ENCODE peak calls at places on chromosome 22, in six cellular contexts. One of them, this sample, is unnamed.

GRCh38 chr22:17781319-17782031 is 7.2 kb upstream of the BID start:
- DNase-seq in stimulated activated CD4-positive, alpha-beta T cell treated with anti-CD3 and anti-CD28 coated beads, TNF-alpha, amount 100 ng/mL, for 1 hour: peak; percentile 41
- DNase-seq in LNCaP clone FGC: no peak
- DNase-seq in ELF-1: no peak
- DNase-seq in stimulated activated CD8-positive, alpha-beta memory T cell treated with anti-CD3 and anti-CD28 coated beads, Interleukin-15, amount 100 ng/mL, for 4 hours: peak; percentile 62
- DNase-seq in T-helper 2 cell: no peak
- DNase-seq in this sample: peak; percentile 72

GRCh38 chr22:30866216-30866615 is 102.4 kb downstream of the MORC2 start:
- DNase-seq in ELF-1: no peak
- DNase-seq in stimulated activated CD4-positive, alpha-beta T cell treated with anti-CD3 and anti-CD28 coated beads, TNF-alpha, amount 100 ng/mL, for 1 hour: no peak
- DNase-seq in T-helper 2 cell: no peak
- DNase-seq in LNCaP clone FGC: no peak
- DNase-seq in stimulated activated CD8-positive, alpha-beta memory T cell treated with anti-CD3 and anti-CD28 coated beads, Interleukin-15, amount 100 ng/mL, for 4 hours: no peak
- DNase-seq in this sample: no peak

GRCh38 chr22:40410272-40410671 is 39.9 kb downstream of the SGSM3 start:
- DNase-seq in ELF-1: peak; percentile 17
- DNase-seq in stimulated activated CD4-positive, alpha-beta T cell treated with anti-CD3 and anti-CD28 coated beads, TNF-alpha, amount 100 ng/mL, for 1 hour: no peak
- DNase-seq in T-helper 2 cell: no peak
- DNase-seq in LNCaP clone FGC: no peak
- DNase-seq in stimulated activated CD8-positive, alpha-beta memory T cell treated with anti-CD3 and anti-CD28 coated beads, Interleukin-15, amount 100 ng/mL, for 4 hours: no peak
- DNase-seq in this sample: no peak

GRCh38 chr22:49847751-49848689 is 5.6 kb upstream of the ZBED4 start:
- DNase-seq in ELF-1: no peak
- DNase-seq in T-helper 2 cell: no peak
- DNase-seq in LNCaP clone FGC: no peak
- DNase-seq in stimulated activated CD8-positive, alpha-beta memory T cell treated with anti-CD3 and anti-CD28 coated beads, Interleukin-15, amount 100 ng/mL, for 4 hours: no peak
- DNase-seq in stimulated activated CD4-positive, alpha-beta T cell treated with anti-CD3 and anti-CD28 coated beads, TNF-alpha, amount 100 ng/mL, for 1 hour: no peak
- DNase-seq in this sample: no peak

GRCh38 chr22:41910050-41910598 is 4.8 kb downstream of the SHISA8 start:
- DNase-seq in stimulated activated CD8-positive, alpha-beta memory T cell treated with anti-CD3 and anti-CD28 coated beads, Interleukin-15, amount 100 ng/mL, for 4 hours: no peak
- DNase-seq in stimulated activated CD4-positive, alpha-beta T cell treated with anti-CD3 and anti-CD28 coated beads, TNF-alpha, amount 100 ng/mL, for 1 hour: no peak
- DNase-seq in LNCaP clone FGC: no peak
- DNase-seq in ELF-1: no peak
- DNase-seq in T-helper 2 cell: peak; percentile 25
- DNase-seq in this sample: no peak

GRCh38 chr22:38181453-38182200 is at the start of gene PLA2G6:
- DNase-seq in LNCaP clone FGC: peak; percentile 99
- DNase-seq in stimulated activated CD4-positive, alpha-beta T cell treated with anti-CD3 and anti-CD28 coated beads, TNF-alpha, amount 100 ng/mL, for 1 hour: peak; percentile 95
- DNase-seq in ELF-1: peak; percentile 100
- DNase-seq in T-helper 2 cell: peak; percentile 98
- DNase-seq in stimulated activated CD8-positive, alpha-beta memory T cell treated with anti-CD3 and anti-CD28 coated beads, Interleukin-15, amount 100 ng/mL, for 4 hours: peak; percentile 95
- DNase-seq in this sample: peak; percentile 97

GRCh38 chr22:44567846-44568493 is 69.9 kb upstream of the RTL6 start:
- DNase-seq in ELF-1: peak; percentile 34
- DNase-seq in T-helper 2 cell: peak; percentile 39
- DNase-seq in LNCaP clone FGC: peak; percentile 11
- DNase-seq in stimulated activated CD8-positive, alpha-beta memory T cell treated with anti-CD3 and anti-CD28 coated beads, Interleukin-15, amount 100 ng/mL, for 4 hours: peak; percentile 5
- DNase-seq in stimulated activated CD4-positive, alpha-beta T cell treated with anti-CD3 and anti-CD28 coated beads, TNF-alpha, amount 100 ng/mL, for 1 hour: peak; percentile 25
- DNase-seq in this sample: no peak

GRCh38 chr22:33210129-33210784 is 152.1 kb upstream of the SYN3 start:
- DNase-seq in stimulated activated CD4-positive, alpha-beta T cell treated with anti-CD3 and anti-CD28 coated beads, TNF-alpha, amount 100 ng/mL, for 1 hour: no peak
- DNase-seq in T-helper 2 cell: peak; percentile 23
- DNase-seq in stimulated activated CD8-positive, alpha-beta memory T cell treated with anti-CD3 and anti-CD28 coated beads, Interleukin-15, amount 100 ng/mL, for 4 hours: no peak
- DNase-seq in LNCaP clone FGC: peak; percentile 8
- DNase-seq in ELF-1: peak; percentile 80
- DNase-seq in this sample: no peak

GRCh38 chr22:35446365-35446764 is 46.4 kb downstream of the MCM5 start:
- DNase-seq in T-helper 2 cell: no peak
- DNase-seq in stimulated activated CD4-positive, alpha-beta T cell treated with anti-CD3 and anti-CD28 coated beads, TNF-alpha, amount 100 ng/mL, for 1 hour: no peak
- DNase-seq in stimulated activated CD8-positive, alpha-beta memory T cell treated with anti-CD3 and anti-CD28 coated beads, Interleukin-15, amount 100 ng/mL, for 4 hours: no peak
- DNase-seq in LNCaP clone FGC: no peak
- DNase-seq in ELF-1: no peak
- DNase-seq in this sample: peak; percentile 77

GRCh38 chr22:17536269-17536668 is 27.0 kb upstream of the SLC25A18 start:
- DNase-seq in LNCaP clone FGC: no peak
- DNase-seq in T-helper 2 cell: no peak
- DNase-seq in ELF-1: no peak
- DNase-seq in stimulated activated CD4-positive, alpha-beta T cell treated with anti-CD3 and anti-CD28 coated beads, TNF-alpha, amount 100 ng/mL, for 1 hour: no peak
- DNase-seq in stimulated activated CD8-positive, alpha-beta memory T cell treated with anti-CD3 and anti-CD28 coated beads, Interleukin-15, amount 100 ng/mL, for 4 hours: no peak
- DNase-seq in this sample: no peak

GRCh38 chr22:43090130-43090789 is 1.1 kb upstream of the TTLL1 start:
- DNase-seq in stimulated activated CD4-positive, alpha-beta T cell treated with anti-CD3 and anti-CD28 coated beads, TNF-alpha, amount 100 ng/mL, for 1 hour: no peak
- DNase-seq in stimulated activated CD8-positive, alpha-beta memory T cell treated with anti-CD3 and anti-CD28 coated beads, Interleukin-15, amount 100 ng/mL, for 4 hours: no peak
- DNase-seq in ELF-1: peak; percentile 56
- DNase-seq in T-helper 2 cell: peak; percentile 81
- DNase-seq in LNCaP clone FGC: peak; percentile 86
- DNase-seq in this sample: no peak

GRCh38 chr22:43867839-43868652 is 5.7 kb upstream of the SULT4A1 start:
- DNase-seq in ELF-1: peak; percentile 92
- DNase-seq in T-helper 2 cell: peak; percentile 16
- DNase-seq in stimulated activated CD4-positive, alpha-beta T cell treated with anti-CD3 and anti-CD28 coated beads, TNF-alpha, amount 100 ng/mL, for 1 hour: peak; percentile 11
- DNase-seq in LNCaP clone FGC: no peak
- DNase-seq in stimulated activated CD8-positive, alpha-beta memory T cell treated with anti-CD3 and anti-CD28 coated beads, Interleukin-15, amount 100 ng/mL, for 4 hours: no peak
- DNase-seq in this sample: peak; percentile 32

GRCh38 chr22:37244922-37245722 is 1.1 kb upstream of the RAC2 start:
- DNase-seq in stimulated activated CD8-positive, alpha-beta memory T cell treated with anti-CD3 and anti-CD28 coated beads, Interleukin-15, amount 100 ng/mL, for 4 hours: no peak
- DNase-seq in ELF-1: no peak
- DNase-seq in T-helper 2 cell: no peak
- DNase-seq in stimulated activated CD4-positive, alpha-beta T cell treated with anti-CD3 and anti-CD28 coated beads, TNF-alpha, amount 100 ng/mL, for 1 hour: no peak
- DNase-seq in LNCaP clone FGC: no peak
- DNase-seq in this sample: no peak

GRCh38 chr22:28855355-28856094 is 27.8 kb upstream of the ZNRF3 start:
- DNase-seq in T-helper 2 cell: peak; percentile 59
- DNase-seq in LNCaP clone FGC: peak; percentile 25
- DNase-seq in stimulated activated CD4-positive, alpha-beta T cell treated with anti-CD3 and anti-CD28 coated beads, TNF-alpha, amount 100 ng/mL, for 1 hour: no peak
- DNase-seq in ELF-1: peak; percentile 63
- DNase-seq in stimulated activated CD8-positive, alpha-beta memory T cell treated with anti-CD3 and anti-CD28 coated beads, Interleukin-15, amount 100 ng/mL, for 4 hours: no peak
- DNase-seq in this sample: peak; percentile 58

GRCh38 chr22:30435674-30436126 is 10.1 kb downstream of the MTFP1 start:
- DNase-seq in ELF-1: no peak
- DNase-seq in stimulated activated CD8-positive, alpha-beta memory T cell treated with anti-CD3 and anti-CD28 coated beads, Interleukin-15, amount 100 ng/mL, for 4 hours: peak; percentile 73
- DNase-seq in T-helper 2 cell: peak; percentile 96
- DNase-seq in stimulated activated CD4-positive, alpha-beta T cell treated with anti-CD3 and anti-CD28 coated beads, TNF-alpha, amount 100 ng/mL, for 1 hour: peak; percentile 51
- DNase-seq in LNCaP clone FGC: no peak
- DNase-seq in this sample: no peak

GRCh38 chr22:31852691-31853370 is 91.5 kb upstream of the YWHAH start:
- DNase-seq in stimulated activated CD8-positive, alpha-beta memory T cell treated with anti-CD3 and anti-CD28 coated beads, Interleukin-15, amount 100 ng/mL, for 4 hours: no peak
- DNase-seq in stimulated activated CD4-positive, alpha-beta T cell treated with anti-CD3 and anti-CD28 coated beads, TNF-alpha, amount 100 ng/mL, for 1 hour: no peak
- DNase-seq in ELF-1: no peak
- DNase-seq in LNCaP clone FGC: no peak
- DNase-seq in T-helper 2 cell: no peak
- DNase-seq in this sample: no peak

This sample was measured in AG04450.